ENCODE peak calls at places on chromosomes 4 and X, in six cellular contexts. W is esophagus squamous epithelium, X is psoas muscle, I is mammary epithelial cell, Q is gastrocnemius medialis, B is aorta. Z is an unnamed sample. For H3K36me3, the result is how much of the 10 kb centered on the place peaks cover.

GRCh38 chrX:19879742-19880378 is 7.5 kb downstream of the SH3KBP1 start:
- DNase-seq in X (no peak), B (no peak), W (no peak), Q (no peak), I (no peak), Z (no peak)

GRCh38 chr4:133379681-133380438 is 230.8 kb downstream of the PCDH10 start:
- DNase-seq in I (no peak), W (no peak), Q (no peak), X (no peak), B (no peak), Z (no peak)

GRCh38 chr4:102564399-102564921 is 63.3 kb downstream of the NFKB1 start:
- DNase-seq in X (no peak), B (no peak), Q (no peak), W (no peak), I (peak), Z (peak)

GRCh38 chrX:3638280-3638873 is 75.1 kb downstream of the PRKX start:
- DNase-seq in W (no peak), X (peak), Q (no peak), B (no peak), I (peak), Z (peak)

GRCh38 chr4:48483006-48483776 is at the start of gene SLC10A4:
- DNase-seq in Q (no peak), I (no peak), B (no peak), X (peak), W (no peak), Z (no peak)

GRCh38 chr4:40438384-40439026 is 103.4 kb downstream of the CHRNA9 start:
- DNase-seq in W (no peak), Q (no peak), B (no peak), X (no peak), I (no peak), Z (no peak)

GRCh38 chr4:109658871-109659410 is 44.3 kb downstream of the CASP6 start:
- DNase-seq in B (no peak), Q (no peak), I (no peak), W (no peak), X (no peak), Z (peak)

GRCh38 chr4:48254381-48255072 is 15.1 kb downstream of the TEC start:
- DNase-seq in Q (no peak), W (no peak), X (no peak), B (no peak), I (peak), Z (peak)

GRCh38 chr4:81352476-81352875 is 119.2 kb downstream of the RASGEF1B start:
- DNase-seq in W (no peak), Q (no peak), I (peak), B (no peak), X (no peak), Z (peak)

GRCh38 chrX:3262906-3263305 is 83.5 kb downstream of the MXRA5 start:
- DNase-seq in B (no peak), X (no peak), Q (no peak), W (no peak), I (peak), Z (peak)

GRCh38 chrX:9429767-9430166 is 35.1 kb upstream of the TBL1X start:
- DNase-seq in X (no peak), I (no peak), B (no peak), W (no peak), Q (no peak), Z (no peak)

GRCh38 chr4:155402941-155403340 is 26.2 kb upstream of the MAP9 start:
- DNase-seq in I (no peak), X (no peak), W (no peak), B (no peak), Q (no peak), Z (no peak)

GRCh38 chr4:153432971-153433752 is 33.0 kb upstream of the TMEM131L start:
- DNase-seq in X (peak), B (no peak), Q (peak), W (peak), I (peak), Z (peak)

GRCh38 chr4:106816501-106816900 is 219.6 kb downstream of the DKK2 start:
- DNase-seq in W (no peak), B (no peak), I (peak), Q (no peak), X (no peak), Z (peak)

GRCh38 chrX:27735914-27736313 is 71.9 kb upstream of the MAGEB10 start:
- DNase-seq in I (no peak), W (no peak), X (no peak), B (no peak), Q (no peak), Z (no peak)

GRCh38 chr4:3673716-3674478 is 92.3 kb upstream of the ADRA2C start:
- DNase-seq in I (no peak), Q (no peak), B (peak), X (no peak), W (no peak), Z (no peak)

GRCh38 chrX:12771445-12772069 is 19.7 kb upstream of the PRPS2 start:
- DNase-seq in B (peak), I (no peak), X (peak), Q (no peak), W (no peak), Z (peak)

GRCh38 chr4:99572527-99573240 is 1.9 kb upstream of the MTTP start:
- DNase-seq in X (no peak), W (no peak), B (no peak), Q (no peak), I (peak), Z (no peak)

GRCh38 chrX:18683027-18683426 is 11.1 kb upstream of the RS1 start:
- DNase-seq in W (no peak), Q (no peak), B (no peak), X (no peak), I (no peak), Z (no peak)

GRCh38 chr4:79657379-79657778 is 249.4 kb upstream of the GK2 start:
- DNase-seq in I (no peak), B (no peak), W (no peak), Q (no peak), X (no peak), Z (no peak)

GRCh38 chr4:153513596-153513995 is 47.4 kb downstream of the TMEM131L start:
- DNase-seq in I (no peak), B (no peak), Q (no peak), W (no peak), X (no peak), Z (peak)

GRCh38 chrX:8783100-8784098 is 17.8 kb downstream of the FAM9A start:
- DNase-seq in B (no peak), I (no peak), X (no peak), Q (no peak), W (no peak), Z (no peak)

GRCh38 chr4:80360102-80360501 is 24.6 kb downstream of the CFAP299 start:
- DNase-seq in X (no peak), W (no peak), Q (no peak), B (no peak), I (no peak), Z (no peak)

GRCh38 chr4:105060628-105061027 is 86.0 kb upstream of the TET2 start:
- DNase-seq in I (peak), Q (no peak), X (no peak), B (no peak), W (no peak), Z (no peak)

DNA sequence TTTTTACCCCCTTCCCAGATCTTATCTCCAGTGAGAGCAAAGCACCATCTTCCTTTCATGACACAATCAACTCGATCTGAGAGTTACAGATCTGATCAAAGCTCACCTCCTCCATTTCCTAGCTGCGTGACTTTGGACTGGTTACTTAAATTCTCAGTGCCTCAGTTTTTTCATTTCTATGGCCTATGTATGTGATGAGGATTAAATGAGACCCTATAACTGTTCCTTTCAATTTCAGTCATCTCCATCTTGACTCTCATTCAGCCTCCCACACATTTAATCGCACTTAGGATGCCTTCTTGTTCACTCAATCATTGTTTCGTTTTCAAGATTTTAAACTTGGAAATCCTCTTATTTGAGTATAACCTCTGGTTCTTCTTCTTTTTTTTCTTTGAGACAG is 20.1 kb upstream of the CXCR3 start:
- DNase-seq in X (no peak), W (no peak), Q (no peak), B (no peak), I (no peak), Z (no peak)
- H3K4me3 ChIP-seq in X (no peak), W (no peak), Q (no peak), B (no peak), I (no peak), Z (no peak)

GRCh38 chr4:6288342-6288741 is 18.7 kb downstream of the WFS1 start:
- DNase-seq in X (no peak), I (no peak), B (no peak), Q (no peak), W (no peak), Z (no peak)
- H3K36me3 ChIP-seq in X (under half), I (under half), B (under half), Q (under half), W (under half), Z (under half)

GRCh38 chr4:139241784-139242151 is 38.3 kb downstream of the MGARP start:
- DNase-seq in I (no peak), W (no peak), B (no peak), X (no peak), Q (no peak), Z (no peak)
- H3K27ac ChIP-seq in I (peak), W (no peak), B (no peak), X (no peak), Q (no peak), Z (no peak)

GRCh38 chr4:76571274-76571673 is 136.2 kb downstream of the SHROOM3 start:
- DNase-seq in X (no peak), Q (no peak), W (no peak), B (no peak), I (no peak), Z (peak)
- H3K4me3 ChIP-seq in X (no peak), Q (no peak), W (no peak), B (no peak), I (no peak), Z (no peak)

GRCh38 chrX:53669258-53669657 is 17.3 kb downstream of the HUWE1 start:
- DNase-seq in W (no peak), I (no peak), Q (no peak), X (no peak), B (no peak), Z (no peak)

DNA sequence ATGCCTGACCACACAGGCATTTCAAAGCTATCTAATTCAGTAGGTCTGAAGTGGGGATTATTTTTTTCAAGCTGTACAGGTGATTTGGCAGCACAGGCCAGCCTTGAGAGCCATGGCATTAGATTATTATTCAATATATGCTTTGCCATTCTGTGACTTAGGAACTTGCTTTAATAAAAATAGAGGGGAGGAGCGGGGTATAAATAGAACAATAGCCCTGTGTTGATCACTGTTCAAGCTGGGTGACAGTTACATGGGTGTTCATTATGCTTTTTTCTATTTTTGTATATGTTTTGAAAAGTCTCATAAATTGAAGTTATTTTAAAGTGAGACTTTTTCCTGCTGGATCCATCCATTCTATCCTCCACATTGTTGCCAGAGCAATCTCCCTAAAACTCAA is 20.3 kb downstream of the HUWE1 start:
- DNase-seq in Q (no peak), B (no peak), X (no peak), W (no peak), I (no peak), Z (no peak)
- H3K36me3 ChIP-seq in Q (under half), B (under half), X (under half), W (under half), I (under half), Z (under half)